ENCODE peak calls at places on chromosome 9, in eight cellular contexts. S, Y, K, X, O, R, D and P are unnamed samples. For H3K27me3, the result is how much of the 10 kb centered on the place peaks cover.

GRCh38 chr9:113901196-113901818 is 25.2 kb downstream of the ZNF618 start:
- DNase-seq in R (no peak), X (no peak), D (no peak), K (peak), S (no peak), O (no peak), Y (no peak), P (no peak)

GRCh38 chr9:109341561-109341960 is 20.7 kb upstream of the EPB41L4B start:
- DNase-seq in O (no peak), D (no peak), K (no peak), R (no peak), Y (no peak), X (no peak), S (no peak), P (peak)

GRCh38 chr9:130664191-130665028 is at the start of gene PRDM12:
- DNase-seq in K (no peak), X (no peak), S (no peak), D (no peak), Y (no peak), O (no peak), R (no peak), P (no peak)

GRCh38 chr9:89848060-89849040 is 243.5 kb downstream of the GADD45G start:
- DNase-seq in S (no peak), O (no peak), X (no peak), K (no peak), D (no peak), R (no peak), Y (peak), P (no peak)

GRCh38 chr9:113998529-113999255 is 79.4 kb downstream of the AMBP start:
- DNase-seq in Y (no peak), D (no peak), S (peak), X (no peak), R (no peak), K (no peak), O (no peak), P (no peak)

GRCh38 chr9:9392755-9393154 is 1220.0 kb downstream of the PTPRD start:
- DNase-seq in X (no peak), O (no peak), K (no peak), R (no peak), D (no peak), Y (no peak), S (no peak), P (no peak)

GRCh38 chr9:70600479-70600878 is 186.0 kb upstream of the KLF9 start:
- DNase-seq in D (no peak), O (no peak), K (peak), Y (no peak), R (peak), X (peak), S (peak), P (no peak)

GRCh38 chr9:130660326-130660682 is 4.1 kb upstream of the PRDM12 start:
- DNase-seq in S (no peak), K (no peak), Y (no peak), O (no peak), X (no peak), R (no peak), D (no peak), P (no peak)

GRCh38 chr9:121819511-121820231 is 168.2 kb downstream of the DAB2IP start:
- DNase-seq in R (no peak), S (peak), O (no peak), K (no peak), D (no peak), X (no peak), Y (no peak), P (no peak)

GRCh38 chr9:96150324-96151023 is 151.5 kb downstream of the HSD17B3 start:
- DNase-seq in X (no peak), R (no peak), K (peak), O (no peak), Y (no peak), S (no peak), D (no peak), P (no peak)

GRCh38 chr9:72579880-72580570 is 58.6 kb downstream of the TMC1 start:
- DNase-seq in D (no peak), S (peak), R (no peak), O (no peak), Y (no peak), K (no peak), X (no peak), P (no peak)

GRCh38 chr9:115000217-115000639 is 69.8 kb upstream of the TNFSF8 start:
- DNase-seq in Y (no peak), D (no peak), K (no peak), X (no peak), O (no peak), R (no peak), S (no peak), P (no peak)

GRCh38 chr9:122226758-122227575 is 1.8 kb downstream of the LHX6 start:
- DNase-seq in O (no peak), K (no peak), S (no peak), X (no peak), R (no peak), Y (no peak), D (no peak), P (no peak)

GRCh38 chr9:97570899-97571298 is 62.3 kb downstream of the TSTD2 start:
- DNase-seq in D (no peak), X (peak), S (no peak), R (no peak), Y (peak), K (peak), O (no peak), P (no peak)

GRCh38 chr9:89522261-89522978 is 24.5 kb upstream of the SEMA4D start:
- DNase-seq in O (no peak), R (no peak), S (no peak), X (no peak), Y (peak), K (no peak), D (no peak), P (no peak)

DNA sequence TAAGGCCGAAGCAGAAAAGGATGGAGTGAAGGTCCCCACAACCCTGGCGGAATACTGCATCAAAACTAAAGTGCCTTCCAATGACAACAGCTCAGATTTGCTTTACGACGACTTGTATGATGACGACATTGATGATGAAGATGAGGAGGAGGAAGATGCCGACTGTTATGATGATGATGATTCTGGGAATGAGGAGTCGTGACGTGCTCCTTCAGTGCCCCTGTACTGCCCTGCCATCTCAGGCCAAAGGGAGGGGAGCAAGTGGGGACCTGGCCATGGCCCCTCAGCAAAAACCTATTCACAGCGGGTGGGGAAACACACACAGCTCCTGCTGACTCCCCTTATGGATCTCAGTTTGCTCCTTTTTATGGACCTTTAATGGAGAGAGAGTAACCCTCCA is 100.1 kb downstream of the UBE2R2 start:
- DNase-seq in R (no peak), O (no peak), D (no peak), X (no peak), K (no peak), S (no peak), Y (no peak), P (no peak)
- TF ChIP-seq POLR2A in R (no peak), O (no peak), D (no peak), X (no peak), K (no peak), S (no peak), Y (no peak), P (no peak)

DNA sequence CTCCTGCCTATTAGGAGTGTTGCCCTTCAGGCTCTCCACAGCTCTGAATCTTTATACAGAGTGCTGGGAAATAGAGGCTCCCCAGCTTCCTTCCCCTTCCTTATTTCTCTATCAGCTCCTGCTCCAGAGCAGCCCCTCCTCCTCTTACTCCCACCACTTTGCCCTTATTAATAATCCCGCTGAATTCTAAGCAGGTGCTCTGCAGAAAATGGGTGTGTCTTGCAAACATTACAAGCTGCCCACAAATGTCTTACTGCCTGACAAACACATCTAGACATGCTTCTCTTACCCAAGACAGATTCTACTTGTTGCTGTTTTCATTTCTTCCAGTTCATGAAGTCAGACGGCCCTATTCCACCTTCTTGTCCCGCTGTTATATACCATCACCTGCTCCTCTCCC is 6.4 kb downstream of the PHF24 start:
- DNase-seq in X (no peak), D (no peak), K (no peak), Y (no peak), S (no peak), R (no peak), O (no peak), P (no peak)
- H3K27me3 ChIP-seq in X (under half), D (under half), K (under half), Y (half or more), S (under half), R (under half), O (under half), P (under half)

GRCh38 chr9:86792136-86792535 is 155.2 kb downstream of the GAS1 start:
- DNase-seq in D (no peak), S (peak), O (no peak), R (no peak), K (no peak), X (no peak), Y (no peak), P (no peak)

GRCh38 chr9:86795047-86795437 is 152.3 kb downstream of the GAS1 start:
- DNase-seq in O (no peak), S (no peak), X (no peak), D (no peak), Y (no peak), R (no peak), K (no peak), P (no peak)

GRCh38 chr9:86796671-86797070 is 150.6 kb downstream of the GAS1 start:
- DNase-seq in S (no peak), O (no peak), K (no peak), X (no peak), Y (no peak), R (no peak), D (no peak), P (no peak)

GRCh38 chr9:86794356-86795046 is 152.8 kb downstream of the GAS1 start:
- DNase-seq in D (no peak), S (peak), O (no peak), Y (no peak), K (no peak), X (no peak), R (no peak), P (no peak)

DNA sequence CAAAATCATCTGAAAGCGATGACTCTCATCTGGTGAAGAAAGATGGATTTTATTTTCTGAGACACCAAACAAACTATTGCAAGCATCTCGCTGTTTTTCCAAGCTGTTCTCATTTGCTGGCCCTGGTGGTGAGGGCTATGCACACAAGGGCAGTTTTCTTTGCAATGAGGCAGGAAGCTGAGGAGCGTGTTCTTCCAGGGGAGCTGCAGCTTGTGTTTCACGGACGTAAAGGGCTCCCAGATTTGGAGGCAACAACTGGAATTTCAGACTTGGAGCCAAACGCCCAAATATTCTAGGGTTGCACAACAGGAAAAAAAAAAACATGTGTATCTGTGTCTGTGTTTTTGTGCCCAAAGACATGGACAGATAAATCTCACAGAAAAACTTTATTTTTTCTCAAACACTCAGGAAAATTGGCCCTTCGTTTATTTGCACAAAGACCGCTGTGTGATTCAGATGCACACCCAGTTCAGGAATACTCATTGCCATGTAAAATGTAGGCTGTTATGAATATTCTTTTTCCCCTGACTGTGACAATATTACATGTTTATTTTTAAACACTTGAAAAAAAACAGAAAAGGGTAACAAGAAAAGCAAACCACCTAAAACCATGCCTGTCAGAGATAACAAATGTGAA is 151.3 kb downstream of the GAS1 start:
- DNase-seq in R (peak), S (peak), O (peak), K (peak), D (no peak), X (peak), Y (no peak), P (no peak)
- TF ChIP-seq CTCF in R (peak), S (peak), O (no peak), K (no peak), D (no peak), X (no peak), Y (no peak), P (peak)

GRCh38 chr9:93096131-93096802 is at the start of gene CARD19:
- DNase-seq in O (peak), K (peak), Y (no peak), X (peak), R (no peak), D (no peak), S (peak), P (peak)
- TF ChIP-seq POLR2A in O (peak), K (peak), Y (peak), X (peak), R (peak), D (peak), S (peak), P (peak)

GRCh38 chr9:14306188-14306587 is 7.8 kb downstream of the NFIB start:
- DNase-seq in R (no peak), K (no peak), D (no peak), Y (no peak), O (no peak), X (no peak), S (no peak), P (no peak)
- H3K27me3 ChIP-seq in R (under half), K (under half), D (under half), Y (under half), O (under half), X (under half), S (under half), P (under half)

DNA sequence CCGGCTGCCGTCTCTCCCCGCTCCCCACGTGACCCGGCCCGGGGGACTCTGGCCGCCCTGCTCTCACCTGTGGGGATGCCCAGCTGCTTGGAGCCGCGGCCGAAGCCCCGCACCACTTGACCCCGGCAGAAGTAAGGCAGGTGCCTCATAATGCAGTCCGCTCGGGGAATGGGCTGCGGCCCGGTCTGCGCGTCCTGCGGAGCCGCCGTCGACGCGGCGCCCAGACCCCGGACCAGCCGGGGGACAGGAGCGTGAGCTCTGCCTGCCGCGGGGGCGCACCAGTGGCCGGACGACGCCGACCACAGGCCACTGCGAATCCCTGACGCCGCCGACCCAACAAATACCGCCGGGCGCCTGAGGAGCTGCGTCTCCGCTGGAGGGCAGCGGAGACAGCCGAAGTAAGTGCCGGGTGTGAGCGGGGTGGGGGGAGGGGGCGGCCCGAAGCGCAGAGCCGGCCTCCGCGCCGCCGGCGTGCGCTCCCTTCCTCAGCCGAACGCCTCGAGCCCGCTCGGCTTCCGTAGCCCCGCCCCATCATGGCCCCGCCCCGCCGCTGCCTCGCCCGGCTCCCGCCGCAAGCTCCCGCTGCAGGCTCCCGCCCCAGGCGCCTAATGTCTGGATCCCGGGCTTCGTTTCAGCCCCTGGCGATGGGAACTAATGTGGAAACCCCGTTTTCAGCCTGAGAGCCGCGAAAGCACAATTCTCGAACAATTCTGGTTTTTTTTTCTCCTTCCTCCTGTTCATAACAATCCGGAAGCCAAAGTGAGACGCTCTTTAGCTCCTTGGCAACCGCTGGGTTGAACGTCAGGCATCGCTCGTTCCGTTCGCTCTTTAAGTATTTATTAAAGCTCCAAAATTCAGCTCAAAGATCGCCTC is at the start of gene RFK:
- DNase-seq in X (peak), R (peak), S (peak), D (peak), O (peak), K (peak), Y (peak), P (peak)
- TF ChIP-seq CTCF in X (no peak), R (peak), S (peak), D (peak), O (peak), K (peak), Y (peak), P (peak)

DNA sequence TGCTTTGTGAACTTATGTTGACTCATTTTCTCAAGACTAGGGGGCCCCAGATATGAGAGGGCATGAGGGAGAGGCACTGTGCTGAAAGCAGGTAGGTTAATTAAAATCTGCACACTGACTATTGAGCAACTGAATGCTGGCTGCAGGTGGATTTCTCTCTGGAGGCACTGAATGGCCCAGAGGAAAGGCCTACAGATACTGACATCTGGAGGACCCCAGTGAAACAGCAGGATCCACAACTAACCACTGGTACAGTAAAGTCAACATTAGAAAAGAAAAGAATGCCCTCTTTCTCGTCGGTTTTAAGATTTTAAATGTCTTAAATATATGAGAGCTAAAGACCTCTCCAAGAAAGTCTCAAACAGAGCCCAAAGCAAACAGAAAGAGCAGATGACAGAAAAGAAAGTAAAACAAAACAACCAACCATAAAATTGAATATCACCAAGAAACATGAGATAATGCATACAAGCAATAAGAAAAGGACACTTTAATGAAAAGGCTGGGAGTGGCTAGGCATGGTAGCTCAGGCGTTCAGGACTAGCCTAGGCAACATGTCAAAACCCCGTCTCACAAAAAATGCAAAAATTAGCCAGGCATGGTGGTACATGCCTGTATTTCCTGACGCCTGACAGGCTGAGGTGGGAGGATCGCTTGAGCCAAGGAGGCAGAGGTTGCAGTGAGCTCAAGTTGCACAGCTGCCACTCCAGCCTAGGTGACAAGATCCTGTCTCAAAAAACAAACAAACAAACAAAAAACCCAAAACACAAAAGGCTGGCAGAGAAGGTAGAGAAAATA is 43.3 kb downstream of the PUM3 start:
- DNase-seq in D (no peak), Y (no peak), R (no peak), O (no peak), K (no peak), X (no peak), S (peak), P (no peak)
- TF ChIP-seq POLR2A in D (no peak), Y (no peak), R (no peak), O (no peak), K (no peak), X (no peak), S (no peak), P (no peak)